ENCODE peak calls at places on chromosomes 3 and 15, in six cellular contexts. S is sigmoid colon, F is heart left ventricle, J is body of pancreas, G is A549, H is vagina. U is an unnamed sample. For H3K4me1, the result is how much of the 10 kb centered on the place peaks cover.

GRCh38 chr3:150736316-150736719 is 26.7 kb downstream of the SIAH2 start:
- DNase-seq in S (no peak), F (no peak), J (no peak), G (no peak), H (no peak), U (no peak)

GRCh38 chr15:67914537-67915373 is 74.9 kb upstream of the RNU6-1 start:
- DNase-seq in S (peak), F (peak), J (peak), G (peak), H (no peak), U (peak)

GRCh38 chr15:93694038-93694437 is 537.3 kb upstream of the MCTP2 start:
- DNase-seq in S (no peak), F (no peak), J (no peak), G (no peak), H (no peak), U (no peak)

GRCh38 chr3:14787630-14788029 is 31.1 kb upstream of the FGD5 start:
- DNase-seq in S (peak), F (no peak), J (no peak), G (no peak), H (no peak), U (no peak)

GRCh38 chr3:170657312-170657711 is 71.4 kb upstream of the SLC7A14 start:
- DNase-seq in S (no peak), F (no peak), J (no peak), G (no peak), H (no peak), U (no peak)

GRCh38 chr3:46670000-46670890 is 23.2 kb downstream of the ALS2CL start:
- DNase-seq in S (no peak), F (peak), J (peak), G (no peak), H (no peak), U (peak)

GRCh38 chr3:839981-840380 is 252.8 kb upstream of the CNTN6 start:
- DNase-seq in S (no peak), F (no peak), J (no peak), G (no peak), H (no peak), U (no peak)

GRCh38 chr15:56891852-56892251 is 26.6 kb upstream of the TCF12 start:
- DNase-seq in S (no peak), F (no peak), J (no peak), G (no peak), H (no peak), U (no peak)

GRCh38 chr3:81887448-81887847 is 126.0 kb upstream of the GBE1 start:
- DNase-seq in S (no peak), F (no peak), J (no peak), G (no peak), H (no peak), U (no peak)

GRCh38 chr15:38049876-38050275 is 115.4 kb downstream of the TMCO5A start:
- DNase-seq in S (no peak), F (no peak), J (no peak), G (no peak), H (no peak), U (no peak)

GRCh38 chr3:179882322-179882721 is 154.4 kb downstream of the PEX5L start:
- DNase-seq in S (no peak), F (no peak), J (no peak), G (no peak), H (no peak), U (no peak)

GRCh38 chr3:37072892-37073291 is 79.6 kb downstream of the MLH1 start:
- DNase-seq in S (no peak), F (no peak), J (peak), G (no peak), H (no peak), U (no peak)

GRCh38 chr3:66353530-66353929 is 132.7 kb downstream of the SLC25A26 start:
- DNase-seq in S (no peak), F (no peak), J (no peak), G (no peak), H (no peak), U (no peak)

GRCh38 chr15:28942046-28942445 is 56.3 kb downstream of the APBA2 start:
- DNase-seq in S (peak), F (no peak), J (no peak), G (no peak), H (no peak), U (no peak)

GRCh38 chr15:43488790-43489585 is 4.0 kb downstream of the TP53BP1 start:
- DNase-seq in S (no peak), F (no peak), J (no peak), G (no peak), H (no peak), U (no peak)

GRCh38 chr3:43638594-43639447 is 17.0 kb upstream of the ANO10 start:
- DNase-seq in S (no peak), F (no peak), J (peak), G (no peak), H (no peak), U (no peak)

GRCh38 chr15:63968700-63969099 is 77.6 kb downstream of the DAPK2 start:
- DNase-seq in S (no peak), F (no peak), J (no peak), G (no peak), H (no peak), U (no peak)

GRCh38 chr3:113556556-113557335 is 24.4 kb downstream of the SIDT1 start:
- DNase-seq in S (no peak), F (no peak), J (no peak), G (no peak), H (no peak), U (no peak)

GRCh38 chr3:184110316-184110725 is 13.5 kb downstream of the HTR3E start:
- DNase-seq in S (no peak), F (no peak), J (peak), G (no peak), H (no peak), U (no peak)

GRCh38 chr3:153293222-153293621 is 131.2 kb downstream of the RAP2B start:
- DNase-seq in S (no peak), F (no peak), J (no peak), G (no peak), H (no peak), U (no peak)

GRCh38 chr3:120678331-120678845 is 3.7 kb downstream of the HGD start:
- DNase-seq in S (no peak), F (peak), J (peak), G (peak), H (no peak), U (no peak)

GRCh38 chr3:100653731-100654309 is 44.4 kb downstream of the ADGRG7 start:
- DNase-seq in S (no peak), F (no peak), J (no peak), G (no peak), H (no peak), U (no peak)

GRCh38 chr3:25686766-25687165 is 22.1 kb upstream of the TOP2B start:
- DNase-seq in S (no peak), F (no peak), J (no peak), G (no peak), H (no peak), U (no peak)

GRCh38 chr15:36172970-36173369 is 406.5 kb upstream of the CDIN1 start:
- DNase-seq in S (no peak), F (no peak), J (no peak), G (no peak), H (no peak), U (no peak)

GRCh38 chr15:49315543-49315942 is 107.5 kb upstream of the FGF7 start:
- DNase-seq in S (no peak), F (no peak), J (no peak), G (no peak), H (no peak), U (no peak)

GRCh38 chr3:129561619-129562248 is 18.8 kb downstream of the H1-8 start:
- DNase-seq in S (no peak), F (no peak), J (no peak), G (no peak), H (no peak), U (no peak)
- H3K4me1 ChIP-seq in S (half or more), F (half or more), J (under half), G (under half), H (half or more), U (under half)

DNA sequence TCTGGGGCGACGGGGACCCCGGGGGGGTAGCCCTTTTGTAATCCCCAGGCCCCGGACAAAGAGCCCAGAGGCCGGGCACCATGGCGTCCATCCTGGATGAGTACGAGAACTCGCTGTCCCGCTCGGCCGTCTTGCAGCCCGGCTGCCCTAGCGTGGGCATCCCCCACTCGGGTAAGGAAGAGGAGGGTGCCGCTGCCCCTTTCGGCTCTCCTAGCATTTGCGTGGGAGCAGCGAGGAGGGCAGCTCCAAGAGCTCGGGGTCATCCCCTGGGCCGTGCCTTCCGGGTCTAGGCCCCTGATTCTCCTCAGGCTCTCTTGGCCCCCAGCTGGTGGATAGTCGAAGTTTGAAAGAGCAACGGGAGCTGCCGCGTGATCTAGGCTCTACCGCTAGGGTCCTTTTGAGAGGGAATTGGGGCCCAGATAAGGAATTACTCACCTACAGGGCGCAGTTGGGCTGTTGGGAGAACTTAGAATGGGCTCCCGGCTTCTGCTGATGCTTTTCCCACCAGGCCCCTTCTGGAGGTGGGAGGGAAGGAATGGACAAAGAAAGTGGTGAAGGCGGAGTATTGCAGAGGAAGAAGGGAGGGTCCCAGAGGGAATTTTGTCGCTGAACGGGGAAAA is 549 bp downstream of the VPS18 start:
- DNase-seq in S (peak), F (no peak), J (peak), G (peak), H (peak), U (peak)
- TF ChIP-seq POLR2A in S (no peak), F (no peak), J (peak), G (no peak), H (no peak), U (no peak)

GRCh38 chr15:86915811-86916331 is 836.2 kb downstream of the AGBL1 start:
- DNase-seq in S (no peak), F (no peak), J (peak), G (peak), H (no peak), U (peak)

GRCh38 chr15:86919581-86919980 is 839.9 kb downstream of the AGBL1 start:
- DNase-seq in S (no peak), F (no peak), J (no peak), G (no peak), H (no peak), U (no peak)

GRCh38 chr15:86911022-86911421 is 831.4 kb downstream of the AGBL1 start:
- DNase-seq in S (no peak), F (no peak), J (no peak), G (no peak), H (no peak), U (no peak)

DNA sequence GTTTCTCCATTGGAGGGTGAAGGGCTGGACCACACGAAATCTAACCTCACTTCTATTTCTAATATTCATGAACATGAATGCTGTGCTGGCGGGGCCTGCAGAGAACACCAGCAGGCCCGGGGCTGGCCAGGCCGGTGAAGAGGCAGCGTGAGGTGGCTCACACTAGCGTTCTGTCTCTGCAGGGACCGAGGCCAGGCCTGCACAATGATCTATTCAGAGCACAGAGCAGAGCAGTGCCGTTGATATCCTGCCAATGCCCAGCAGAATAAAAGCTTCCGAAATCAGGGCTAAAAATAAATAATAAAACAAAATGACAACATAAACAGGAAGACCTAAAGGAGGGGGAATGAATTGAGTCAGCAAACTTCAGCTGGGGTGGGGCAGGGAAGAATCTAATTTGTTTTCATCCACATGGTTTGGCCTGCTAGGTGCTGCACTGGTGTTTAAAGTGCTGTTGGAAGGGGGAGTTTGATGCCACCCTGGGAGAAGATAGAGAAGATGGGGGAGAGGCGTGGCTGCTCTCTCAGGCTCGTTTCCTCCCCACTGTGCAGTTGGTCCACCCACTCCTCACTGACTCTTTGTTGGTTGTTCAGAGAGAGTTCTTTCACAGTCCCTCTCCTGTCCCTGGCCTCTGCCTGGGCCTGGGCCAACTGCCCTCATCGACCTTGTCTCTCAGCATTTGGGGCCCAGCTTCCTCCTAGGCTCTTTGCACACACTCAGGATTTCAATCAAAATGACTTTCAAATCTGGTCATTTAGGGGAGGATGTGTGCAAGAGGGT is 837.2 kb downstream of the AGBL1 start:
- DNase-seq in S (peak), F (peak), J (peak), G (no peak), H (no peak), U (no peak)
- H3K4me1 ChIP-seq in S (under half), F (under half), J (under half), G (under half), H (under half), U (under half)

GRCh38 chr3:42072930-42073329 is 18.2 kb upstream of the TRAK1 start:
- DNase-seq in S (no peak), F (no peak), J (no peak), G (no peak), H (no peak), U (no peak)

GRCh38 chr3:42068303-42069088 is 22.7 kb upstream of the TRAK1 start:
- DNase-seq in S (no peak), F (no peak), J (no peak), G (no peak), H (no peak), U (no peak)

GRCh38 chr3:42072583-42072924 is 18.6 kb upstream of the TRAK1 start:
- DNase-seq in S (no peak), F (no peak), J (no peak), G (no peak), H (no peak), U (no peak)

GRCh38 chr3:42071720-42072582 is 19.2 kb upstream of the TRAK1 start:
- DNase-seq in S (peak), F (peak), J (peak), G (peak), H (no peak), U (peak)

GRCh38 chr3:42070089-42070885 is 20.9 kb upstream of the TRAK1 start:
- DNase-seq in S (no peak), F (no peak), J (no peak), G (no peak), H (no peak), U (no peak)
- TF ChIP-seq POLR2A in S (no peak), F (no peak), J (no peak), G (no peak), H (no peak), U (no peak)

GRCh38 chr3:58353722-58354553 is 21.2 kb downstream of the PXK start:
- DNase-seq in S (no peak), F (no peak), J (no peak), G (no peak), H (no peak), U (no peak)
- H3K4me1 ChIP-seq in S (under half), F (under half), J (under half), G (under half), H (half or more), U (under half)

DNA sequence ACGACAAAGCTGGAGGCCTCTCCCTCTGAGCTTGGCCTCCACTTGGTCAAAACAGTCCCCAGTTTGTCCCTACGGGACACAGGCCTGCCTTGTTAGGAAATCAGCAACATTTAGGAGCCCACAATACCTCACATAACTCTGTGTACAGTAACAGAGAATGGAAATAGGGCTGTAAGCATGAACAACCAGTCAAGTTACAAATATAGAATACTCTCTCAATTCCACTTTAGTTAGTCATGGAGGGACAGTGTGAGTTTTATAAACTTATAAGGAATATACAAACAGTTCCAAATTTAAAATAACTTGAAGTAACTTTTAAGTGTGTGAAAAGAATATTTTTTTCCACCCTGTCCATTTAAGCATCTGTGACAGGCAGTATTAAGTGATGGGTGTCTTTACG is 129.4 kb downstream of the PGPEP1L start:
- DNase-seq in S (no peak), F (no peak), J (no peak), G (no peak), H (no peak), U (no peak)
- TF ChIP-seq POLR2A in S (no peak), F (no peak), J (no peak), G (no peak), H (no peak), U (no peak)

GRCh38 chr3:5022187-5022965 is 43.1 kb downstream of the BHLHE40 start:
- DNase-seq in S (no peak), F (no peak), J (no peak), G (no peak), H (no peak), U (no peak)
- H3K4me1 ChIP-seq in S (under half), F (under half), J (under half), G (half or more), H (under half), U (under half)

DNA sequence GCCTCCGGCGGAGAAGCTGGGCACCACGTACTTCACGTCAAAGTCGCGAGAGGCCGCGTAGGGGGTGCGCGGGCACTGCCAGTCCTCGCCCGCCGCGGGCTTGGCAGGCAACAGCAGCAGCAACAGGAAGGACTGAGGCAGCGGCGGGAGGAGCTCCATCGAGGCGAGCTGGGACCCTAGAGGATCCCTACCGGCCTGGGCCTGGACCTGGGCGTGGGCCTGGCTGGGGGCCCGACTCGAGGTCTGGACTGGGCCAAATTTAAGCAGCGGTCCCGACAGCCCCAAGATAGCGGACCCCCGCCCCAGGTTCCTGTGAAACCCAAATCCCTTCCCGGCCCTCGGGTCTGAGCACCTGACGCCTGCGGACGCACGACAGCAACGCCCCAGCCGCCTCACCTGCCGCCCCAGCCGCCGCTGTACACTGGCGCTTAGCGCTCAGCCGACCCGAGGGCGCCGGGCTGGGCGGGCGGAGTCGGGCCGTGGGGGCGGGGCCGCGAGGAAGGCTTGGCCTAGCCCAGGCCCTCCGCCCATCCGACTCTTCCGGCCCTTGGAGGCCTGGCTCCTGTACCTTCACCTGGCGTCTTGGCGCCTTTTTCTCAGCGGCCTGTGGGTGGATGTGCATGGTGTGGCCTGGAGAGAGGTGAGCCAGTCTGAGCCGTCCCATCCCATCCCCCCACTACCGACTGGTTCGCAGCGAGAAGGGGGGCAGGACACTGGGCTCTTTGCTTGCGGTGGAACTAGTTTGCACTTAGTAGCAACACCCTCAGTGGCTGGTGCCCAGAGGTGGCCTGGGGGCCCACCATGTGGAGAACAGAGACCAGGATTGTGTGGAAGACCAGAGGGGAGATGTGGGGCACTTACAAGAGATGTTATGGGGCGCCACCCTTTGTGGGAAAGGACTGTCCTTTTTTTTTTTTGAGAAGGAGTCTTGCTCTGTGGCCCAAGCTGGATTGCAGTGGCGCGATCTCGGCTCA is at the start of gene MST1R:
- DNase-seq in S (peak), F (peak), J (peak), G (peak), H (no peak), U (peak)
- TF ChIP-seq POLR2A in S (peak), F (peak), J (peak), G (peak), H (peak), U (peak)

GRCh38 chr3:72413228-72413627 is 435.0 kb downstream of the SHQ1 start:
- DNase-seq in S (no peak), F (no peak), J (no peak), G (no peak), H (no peak), U (no peak)
- H3K4me1 ChIP-seq in S (under half), F (under half), J (under half), G (under half), H (half or more), U (under half)

U was measured in uterus.